ENCODE peak calls at places on chromosomes 16 and 17, in nine cellular contexts. J is GM10248, H is nephron progenitor cell, D is fibroblast of pulmonary artery, C is neural crest cell, E is psoas muscle, T is endothelial cell, K is heart right ventricle, W is pancreas. B is an unnamed sample.

GRCh38 chr17:57228921-57229320 is 27.4 kb upstream of the MSI2 start:
- DNase-seq in W (no peak), E (no peak), H (no peak), J (no peak), K (no peak), D (no peak), T (no peak), C (no peak), B (no peak)

GRCh38 chr17:40596261-40596919 is 31.1 kb upstream of the CCR7 start:
- DNase-seq in C (no peak), E (no peak), D (peak), J (no peak), T (no peak), K (no peak), H (no peak), W (no peak), B (peak)

GRCh38 chr16:9256196-9256595 is 164.8 kb downstream of the HAPSTR1 start:
- DNase-seq in C (peak), W (peak), D (no peak), J (peak), E (no peak), H (peak), K (peak), T (peak), B (peak)

GRCh38 chr17:42554250-42555121 is 1.8 kb downstream of the HSD17B1 start:
- DNase-seq in C (peak), H (peak), D (peak), W (peak), K (peak), T (peak), J (peak), E (peak), B (peak)

GRCh38 chr16:29820271-29820701 is at the start of gene MVP:
- DNase-seq in T (no peak), W (peak), E (peak), D (peak), K (peak), C (no peak), J (peak), H (peak), B (peak)

GRCh38 chr17:43999024-43999423 is 5.4 kb upstream of the NAGS start:
- DNase-seq in C (no peak), T (no peak), H (no peak), J (no peak), D (no peak), E (no peak), W (no peak), K (no peak), B (no peak)

GRCh38 chr17:62792122-62792800 is 15.9 kb downstream of the MARCHF10 start:
- DNase-seq in J (no peak), K (no peak), H (no peak), T (no peak), E (no peak), W (no peak), D (peak), C (no peak), B (peak)

GRCh38 chr17:58310511-58311428 is 17.8 kb downstream of the TSPOAP1 start:
- DNase-seq in C (no peak), H (no peak), D (no peak), W (peak), E (no peak), K (no peak), J (no peak), T (peak), B (no peak)

GRCh38 chr16:73161977-73162376 is 114.0 kb upstream of the ZFHX3 start:
- DNase-seq in D (no peak), J (no peak), C (no peak), W (no peak), K (no peak), T (no peak), H (no peak), E (no peak), B (no peak)

GRCh38 chr16:73166972-73167550 is 119.1 kb upstream of the ZFHX3 start:
- DNase-seq in J (no peak), T (no peak), W (no peak), K (no peak), D (peak), E (no peak), H (no peak), C (no peak), B (no peak)

GRCh38 chr16:73166394-73166971 is 118.6 kb upstream of the ZFHX3 start:
- DNase-seq in C (no peak), E (no peak), W (no peak), K (no peak), J (no peak), D (no peak), H (no peak), T (no peak), B (no peak)

GRCh38 chr16:73157861-73158260 is 109.9 kb upstream of the ZFHX3 start:
- DNase-seq in E (no peak), C (no peak), J (no peak), K (no peak), T (no peak), W (no peak), H (no peak), D (no peak), B (no peak)

GRCh38 chr16:73163238-73163795 is 115.4 kb upstream of the ZFHX3 start:
- DNase-seq in H (no peak), W (no peak), K (no peak), T (no peak), J (no peak), D (peak), C (no peak), E (no peak), B (no peak)
- TF ChIP-seq CTCF in H (no peak), W (no peak), K (no peak), T (no peak), J (no peak), D (no peak), C (no peak), E (no peak), B (no peak)

GRCh38 chr17:36892112-36892838 is 45.0 kb upstream of the LHX1 start:
- DNase-seq in D (no peak), E (no peak), H (no peak), W (no peak), C (no peak), K (no peak), J (no peak), T (no peak), B (no peak)
- TF ChIP-seq CTCF in D (no peak), E (no peak), H (no peak), W (no peak), C (no peak), K (no peak), J (no peak), T (no peak), B (no peak)

DNA sequence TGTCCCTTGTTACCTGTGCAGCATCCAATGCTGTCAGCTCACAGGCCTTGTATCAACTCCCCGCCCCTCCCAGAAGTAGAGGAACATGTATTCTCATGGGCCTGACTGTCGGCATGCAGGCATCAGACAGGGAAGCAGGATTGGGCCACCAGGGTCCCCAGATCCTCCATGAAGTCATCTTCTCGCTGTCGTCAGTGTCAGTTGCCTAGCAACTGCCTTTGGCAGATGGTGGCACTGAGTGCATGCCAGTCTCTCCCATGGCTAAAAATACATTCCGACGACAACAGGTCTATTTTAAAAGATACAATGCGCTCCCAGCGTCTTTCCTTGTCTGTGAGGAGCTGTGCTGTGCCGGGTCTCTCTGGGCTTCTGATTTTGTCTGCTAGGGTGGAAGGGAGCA is 36.8 kb upstream of the CES5A start:
- DNase-seq in K (peak), D (no peak), H (no peak), W (no peak), E (peak), T (no peak), C (no peak), J (no peak), B (no peak)
- TF ChIP-seq CTCF in K (no peak), D (no peak), H (no peak), W (no peak), E (no peak), T (no peak), C (no peak), J (no peak), B (no peak)

GRCh38 chr17:82871776-82872561 is 32.1 kb upstream of the ZNF750 start:
- DNase-seq in D (no peak), H (no peak), E (no peak), C (no peak), J (no peak), T (no peak), K (no peak), W (peak), B (no peak)
- TF ChIP-seq CTCF in D (no peak), H (no peak), E (no peak), C (no peak), J (no peak), T (no peak), K (no peak), W (no peak), B (no peak)

GRCh38 chr16:71552698-71553503 is 24.0 kb downstream of the TAT start:
- DNase-seq in W (no peak), T (no peak), E (no peak), D (no peak), K (no peak), J (no peak), H (no peak), C (no peak), B (peak)
- TF ChIP-seq CTCF in W (no peak), T (no peak), E (no peak), D (no peak), K (no peak), J (no peak), H (no peak), C (no peak), B (no peak)

GRCh38 chr16:11946433-11946832 is 4.6 kb upstream of the NPIPB2 start:
- DNase-seq in J (no peak), C (no peak), H (no peak), K (no peak), T (no peak), D (peak), W (no peak), E (no peak), B (no peak)

GRCh38 chr16:11948819-11949218 is 7.0 kb upstream of the NPIPB2 start:
- DNase-seq in T (no peak), E (no peak), H (no peak), W (no peak), K (no peak), J (no peak), D (no peak), C (no peak), B (no peak)

GRCh38 chr16:11949527-11949926 is 7.7 kb upstream of the NPIPB2 start:
- DNase-seq in J (peak), C (peak), W (no peak), H (peak), E (no peak), K (no peak), T (peak), D (peak), B (peak)
- TF ChIP-seq CTCF in J (peak), C (peak), W (no peak), H (peak), E (peak), K (peak), T (no peak), D (peak), B (peak)

GRCh38 chr16:711548-712320 is 3.2 kb upstream of the METRN start:
- DNase-seq in K (peak), W (no peak), E (peak), D (peak), T (peak), J (peak), C (peak), H (peak), B (peak)
- TF ChIP-seq CTCF in K (peak), W (peak), E (peak), D (peak), T (peak), J (peak), C (peak), H (peak), B (peak)

GRCh38 chr17:66165537-66166123 is 26.3 kb downstream of the CEP112 start:
- DNase-seq in D (peak), C (peak), W (no peak), E (no peak), H (peak), J (peak), K (no peak), T (peak), B (peak)
- TF ChIP-seq CTCF in D (peak), C (peak), W (peak), E (peak), H (peak), J (peak), K (peak), T (peak), B (peak)

DNA sequence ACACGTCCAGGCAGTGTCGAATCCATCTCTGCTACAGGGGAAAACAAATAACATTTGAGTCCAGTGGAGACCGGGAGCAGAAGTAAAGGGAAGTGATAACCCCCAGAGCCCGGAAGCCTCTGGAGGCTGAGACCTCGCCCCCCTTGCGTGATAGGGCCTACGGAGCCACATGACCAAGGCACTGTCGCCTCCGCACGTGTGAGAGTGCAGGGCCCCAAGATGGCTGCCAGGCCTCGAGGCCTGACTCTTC is 7.2 kb upstream of the CD68 start:
- DNase-seq in D (no peak), J (no peak), K (no peak), H (no peak), E (no peak), C (no peak), W (no peak), T (no peak), B (no peak)
- TF ChIP-seq CTCF in D (no peak), J (no peak), K (no peak), H (no peak), E (no peak), C (no peak), W (no peak), T (no peak), B (no peak)

B was measured in MCF 10A.